ENCODE peak calls at places on chromosomes 16 and 17, in eight cellular contexts. N is cardiac muscle cell, C is PC-3, M is fibroblast of lung, L is heart left ventricle, G is IMR-90, Z is body of pancreas, D is upper lobe of right lung. S is an unnamed sample.

GRCh38 chr16:84233748-84234147 is 6.1 kb downstream of the KCNG4 start:
- DNase-seq in N (no peak), Z (no peak), D (no peak), L (no peak), G (no peak), M (no peak), C (no peak), S (no peak)

GRCh38 chr16:1859650-1860049 is 12.3 kb downstream of the MEIOB start:
- DNase-seq in G (no peak), Z (no peak), D (peak; percentile 67), M (no peak), L (no peak), C (no peak), N (no peak), S (no peak)

GRCh38 chr17:42969006-42969581 is 4.8 kb upstream of the AARSD1 start:
- DNase-seq in N (no peak), G (peak; percentile 79), L (no peak), C (no peak), Z (no peak), D (no peak), M (peak; percentile 88), S (no peak)

GRCh38 chr16:26701243-26701886 is 365.4 kb upstream of the C16orf82 start:
- DNase-seq in G (no peak), N (no peak), D (no peak), M (no peak), C (no peak), Z (no peak), L (no peak), S (no peak)

GRCh38 chr16:14489460-14489859 is 140.6 kb downstream of the PARN start:
- DNase-seq in G (peak; percentile 15), C (peak; percentile 34), M (no peak), D (no peak), N (peak; percentile 54), Z (no peak), L (no peak), S (no peak)

GRCh38 chr16:50025544-50025931 is 513 bp downstream of the CNEP1R1 start:
- DNase-seq in M (no peak), C (peak; percentile 3), G (no peak), Z (no peak), N (peak; percentile 55), D (no peak), L (no peak), S (no peak)

GRCh38 chr17:28469376-28469775 is 4.1 kb upstream of the SLC13A2 start:
- DNase-seq in M (no peak), L (no peak), N (no peak), C (no peak), Z (no peak), G (no peak), D (no peak), S (no peak)

GRCh38 chr16:50172195-50172922 is 19.3 kb downstream of the TENT4B start:
- DNase-seq in G (no peak), D (no peak), C (no peak), L (no peak), Z (no peak), N (no peak), M (no peak), S (no peak)

GRCh38 chr17:6608321-6608720 is 32.2 kb downstream of the KIAA0753 start:
- DNase-seq in L (no peak), M (no peak), C (peak; percentile 84), G (peak; percentile 41), Z (no peak), N (no peak), D (no peak), S (no peak)

GRCh38 chr17:36608280-36608679 is 6.9 kb downstream of the MRM1 start:
- DNase-seq in D (no peak), M (no peak), G (no peak), C (no peak), N (no peak), Z (no peak), L (no peak), S (no peak)

GRCh38 chr17:53426505-53426904 is 396.2 kb upstream of the KIF2B start:
- DNase-seq in D (no peak), N (no peak), Z (no peak), G (no peak), M (peak; percentile 28), C (no peak), L (no peak), S (no peak)

GRCh38 chr16:2980227-2981176 is at the start of gene PKMYT1:
- DNase-seq in G (peak; percentile 73), D (peak; percentile 96), Z (peak; percentile 93), L (peak; percentile 93), C (peak; percentile 88), M (peak; percentile 79), N (peak; percentile 95), S (peak; percentile 46)

GRCh38 chr16:86362155-86362849 is 148.0 kb upstream of the FOXF1 start:
- DNase-seq in D (no peak), Z (no peak), L (no peak), M (no peak), C (no peak), N (no peak), G (no peak), S (no peak)

GRCh38 chr17:67376509-67376891 is 581 bp upstream of the PITPNC1 start:
- DNase-seq in Z (peak; percentile 57), D (no peak), N (peak; percentile 31), C (peak; percentile 47), M (peak; percentile 31), G (peak; percentile 59), L (no peak), S (peak; percentile 61)

GRCh38 chr17:8068736-8069586 is 18.6 kb downstream of the ALOX12B start:
- DNase-seq in G (no peak), N (no peak), L (no peak), D (peak; percentile 74), C (no peak), M (no peak), Z (no peak), S (no peak)

GRCh38 chr16:89689142-89689541 is 2.7 kb downstream of the CDK10 start:
- DNase-seq in N (no peak), M (no peak), L (no peak), Z (no peak), G (no peak), D (no peak), C (no peak), S (no peak)

GRCh38 chr16:68079616-68080344 is 5.4 kb upstream of the NFATC3 start:
- DNase-seq in M (peak; percentile 14), G (no peak), C (no peak), N (no peak), L (peak; percentile 90), Z (peak; percentile 50), D (peak; percentile 88), S (no peak)

GRCh38 chr16:77213542-77214108 is 14.4 kb downstream of the SYCE1L start:
- DNase-seq in N (no peak), L (peak; percentile 28), M (peak; percentile 83), D (no peak), G (peak; percentile 86), Z (no peak), C (peak; percentile 96), S (peak; percentile 67)

GRCh38 chr16:19901164-19901563 is 16.5 kb upstream of the GPRC5B start:
- DNase-seq in N (no peak), G (no peak), Z (no peak), C (no peak), L (no peak), D (no peak), M (no peak), S (no peak)

DNA sequence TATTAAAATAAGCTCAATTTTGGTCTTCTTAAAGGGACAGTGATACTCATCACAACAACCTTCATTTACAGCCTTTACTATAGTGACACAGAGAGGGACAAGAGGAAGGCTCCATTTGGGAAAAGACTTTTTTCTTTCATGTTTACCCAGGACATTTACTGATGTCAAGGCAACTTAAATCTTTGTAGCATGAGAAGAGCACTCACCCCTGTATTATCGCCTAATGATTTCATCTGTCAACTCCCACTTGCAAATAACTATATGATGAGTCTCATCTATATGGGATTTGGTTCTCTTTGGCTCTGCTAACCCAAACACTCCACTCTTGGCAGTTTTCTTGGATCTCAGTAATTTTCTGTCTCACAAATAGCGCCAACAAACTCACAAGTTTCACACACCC is 24.1 kb downstream of the BLMH start:
- DNase-seq in L (no peak), M (no peak), C (no peak), Z (no peak), N (no peak), G (peak; percentile 78), D (no peak), S (no peak)
- H3K4me3 ChIP-seq in L (no peak overlapping the region), M (no peak overlapping the region), C (no peak overlapping the region), Z (no peak overlapping the region), N (no peak overlapping the region), G (no peak overlapping the region), D (no peak overlapping the region), S (no peak overlapping the region)

GRCh38 chr17:72388765-72389473 is 268.1 kb downstream of the SOX9 start:
- DNase-seq in N (no peak), M (peak; percentile 33), Z (no peak), D (no peak), C (peak; percentile 89), L (no peak), G (no peak), S (no peak)
- TF ChIP-seq CTCF in N (peak; percentile 35), M (peak; percentile 43), Z (no peak), D (no peak), C (peak; percentile 62), L (no peak), G (peak; percentile 22), S (peak; percentile 31)

DNA sequence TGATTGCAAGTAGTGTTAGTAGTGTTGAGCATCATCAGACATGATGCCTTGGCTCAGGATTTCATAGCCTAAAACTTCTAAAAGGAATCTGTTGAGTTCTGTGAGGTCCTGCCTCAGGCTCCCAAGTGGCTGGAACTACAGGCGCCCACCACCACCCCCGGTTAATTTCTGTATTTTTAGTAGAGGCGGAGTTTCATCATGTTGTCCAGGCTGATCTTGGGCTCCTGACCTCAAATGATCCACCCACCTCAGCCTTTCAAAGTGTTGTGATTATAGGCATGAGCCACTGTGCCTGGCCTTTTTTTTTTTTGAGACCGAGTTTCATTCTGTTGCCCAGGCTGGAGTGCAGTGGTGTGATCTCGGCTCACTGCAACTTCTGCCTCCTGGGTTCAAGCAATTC is 5.7 kb downstream of the PSMD11 start:
- DNase-seq in D (no peak), C (no peak), M (no peak), L (no peak), N (no peak), Z (no peak), G (no peak), S (no peak)
- H3K36me3 ChIP-seq in D (peaks cover 82% of the 10 kb centered on the region), C (peaks cover 78% of the 10 kb centered on the region), M (peaks cover 13% of the 10 kb centered on the region), L (peaks cover 29% of the 10 kb centered on the region), N (peaks cover 66% of the 10 kb centered on the region), Z (peaks cover 14% of the 10 kb centered on the region), G (peaks cover 30% of the 10 kb centered on the region), S (peaks cover 9% of the 10 kb centered on the region)

DNA sequence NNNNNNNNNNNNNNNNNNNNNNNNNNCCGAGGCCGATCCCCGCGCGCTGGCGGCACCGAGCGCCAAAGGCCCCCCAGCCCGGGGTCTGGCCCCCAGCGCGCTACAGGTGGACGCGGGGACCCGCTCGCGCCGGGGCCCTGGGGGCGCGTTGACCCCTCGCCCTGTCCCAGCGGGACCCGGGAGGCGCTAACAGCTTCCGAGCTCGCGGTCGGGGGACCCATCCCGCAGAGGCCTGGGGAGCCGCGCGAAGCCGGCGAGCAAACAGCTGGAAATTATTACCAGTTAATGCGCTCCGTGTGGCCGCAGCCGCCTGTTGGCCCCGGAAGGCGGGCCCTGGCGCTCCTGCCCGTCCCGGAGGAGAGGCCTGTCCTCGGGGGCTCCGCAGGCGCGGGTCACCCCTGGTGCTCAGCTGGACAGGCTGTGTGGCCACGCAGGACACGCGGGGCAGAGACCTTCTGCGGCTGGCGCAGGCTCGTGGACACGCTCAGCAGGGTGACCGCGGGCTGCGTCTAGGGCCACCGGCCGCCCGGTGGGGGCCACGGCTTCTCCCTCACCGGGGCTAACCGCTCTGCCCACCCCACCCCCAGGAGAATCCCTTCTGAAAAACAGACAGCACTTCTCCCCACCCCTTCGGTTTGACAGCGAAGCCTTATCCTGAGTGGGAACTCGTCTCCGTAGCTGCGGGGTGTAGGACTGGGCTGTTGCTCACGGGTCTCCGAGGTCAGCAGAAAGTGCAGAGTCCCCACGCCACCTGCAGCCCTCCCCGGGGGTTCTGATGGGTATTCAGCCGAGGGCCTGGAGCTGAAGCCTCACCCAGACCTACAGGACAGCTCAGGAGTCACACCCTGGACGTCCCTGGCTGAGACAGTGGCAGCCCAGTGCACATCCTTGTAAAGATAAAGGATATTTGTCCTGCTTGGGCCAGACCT is 138.7 kb upstream of the RPH3AL start:
- DNase-seq in N (peak; percentile 75), D (peak; percentile 81), Z (peak; percentile 70), C (no peak), G (peak; percentile 69), M (peak; percentile 59), L (peak; percentile 48), S (no peak)
- H3K4me3 ChIP-seq in N (peak overlapping the region; percentile 32), D (peak overlapping the region; percentile 54), Z (peak overlapping the region; percentile 27), C (peak overlapping the region; percentile 59), G (peak overlapping the region; percentile 50), M (peak overlapping the region; percentile 44), L (peak overlapping the region; percentile 53), S (peak overlapping the region; percentile 52)